ENCODE peak calls at places on chromosomes 6 and 20, in nine cellular contexts. One of them, this sample, is unnamed.

GRCh38 chr20:47727170-47727880 is 58.0 kb downstream of the SULF2 start:
- DNase-seq in K562: no peak
- DNase-seq in upper lobe of right lung: peak; percentile 81
- DNase-seq in tibial artery: peak; percentile 58
- DNase-seq in psoas muscle: peak; percentile 64
- DNase-seq in uterus: no peak
- DNase-seq in PC-3: no peak
- DNase-seq in breast epithelium: no peak
- DNase-seq in osteoblast: no peak
- DNase-seq in this sample: peak; percentile 12

GRCh38 chr6:170497845-170498281 is 55.2 kb downstream of the PSMB1 start:
- DNase-seq in K562: no peak
- DNase-seq in upper lobe of right lung: no peak
- DNase-seq in tibial artery: no peak
- DNase-seq in psoas muscle: no peak
- DNase-seq in uterus: no peak
- DNase-seq in PC-3: no peak
- DNase-seq in breast epithelium: no peak
- DNase-seq in osteoblast: no peak
- DNase-seq in this sample: peak; percentile 8

GRCh38 chr20:2816583-2817340 is 598 bp downstream of the TMEM239 start:
- DNase-seq in K562: peak; percentile 38
- DNase-seq in upper lobe of right lung: peak; percentile 59
- DNase-seq in tibial artery: no peak
- DNase-seq in psoas muscle: no peak
- DNase-seq in uterus: no peak
- DNase-seq in PC-3: no peak
- DNase-seq in breast epithelium: no peak
- DNase-seq in osteoblast: no peak
- DNase-seq in this sample: no peak

GRCh38 chr6:107894821-107895396 is 63.1 kb downstream of the SEC63 start:
- DNase-seq in K562: no peak
- DNase-seq in upper lobe of right lung: no peak
- DNase-seq in tibial artery: no peak
- DNase-seq in psoas muscle: no peak
- DNase-seq in uterus: no peak
- DNase-seq in PC-3: peak; percentile 31
- DNase-seq in breast epithelium: no peak
- DNase-seq in osteoblast: no peak
- DNase-seq in this sample: no peak

GRCh38 chr20:22001886-22002285 is 296.4 kb downstream of the PAX1 start:
- DNase-seq in K562: no peak
- DNase-seq in upper lobe of right lung: no peak
- DNase-seq in tibial artery: no peak
- DNase-seq in psoas muscle: no peak
- DNase-seq in uterus: no peak
- DNase-seq in PC-3: peak; percentile 5
- DNase-seq in breast epithelium: no peak
- DNase-seq in osteoblast: no peak
- DNase-seq in this sample: no peak

GRCh38 chr6:105363100-105363754 is 39.7 kb downstream of the PREP start:
- DNase-seq in K562: no peak
- DNase-seq in upper lobe of right lung: no peak
- DNase-seq in tibial artery: no peak
- DNase-seq in psoas muscle: no peak
- DNase-seq in uterus: no peak
- DNase-seq in PC-3: peak; percentile 52
- DNase-seq in breast epithelium: no peak
- DNase-seq in osteoblast: no peak
- DNase-seq in this sample: no peak

GRCh38 chr20:45300961-45301360 is 5.7 kb upstream of the RBPJL start:
- DNase-seq in K562: peak; percentile 66
- DNase-seq in upper lobe of right lung: no peak
- DNase-seq in tibial artery: no peak
- DNase-seq in psoas muscle: no peak
- DNase-seq in uterus: no peak
- DNase-seq in PC-3: peak; percentile 47
- DNase-seq in breast epithelium: no peak
- DNase-seq in osteoblast: peak; percentile 91
- DNase-seq in this sample: no peak

GRCh38 chr6:36633915-36634314 is 39.8 kb downstream of the SRSF3 start:
- DNase-seq in K562: no peak
- DNase-seq in upper lobe of right lung: peak; percentile 72
- DNase-seq in tibial artery: peak; percentile 44
- DNase-seq in psoas muscle: no peak
- DNase-seq in uterus: no peak
- DNase-seq in PC-3: peak; percentile 67
- DNase-seq in breast epithelium: peak; percentile 35
- DNase-seq in osteoblast: peak; percentile 96
- DNase-seq in this sample: peak; percentile 86

GRCh38 chr20:57465943-57466342 is 59.0 kb downstream of the CTCFL start:
- DNase-seq in K562: no peak
- DNase-seq in upper lobe of right lung: no peak
- DNase-seq in tibial artery: no peak
- DNase-seq in psoas muscle: no peak
- DNase-seq in uterus: no peak
- DNase-seq in PC-3: no peak
- DNase-seq in breast epithelium: no peak
- DNase-seq in osteoblast: peak; percentile 26
- DNase-seq in this sample: no peak

GRCh38 chr6:149895702-149896310 is 2.1 kb downstream of the RAET1E start:
- DNase-seq in K562: no peak
- DNase-seq in upper lobe of right lung: no peak
- DNase-seq in tibial artery: peak; percentile 63
- DNase-seq in psoas muscle: peak; percentile 81
- DNase-seq in uterus: no peak
- DNase-seq in PC-3: peak; percentile 90
- DNase-seq in breast epithelium: no peak
- DNase-seq in osteoblast: no peak
- DNase-seq in this sample: peak; percentile 33

GRCh38 chr6:137873273-137873762 is 6.3 kb downstream of the TNFAIP3 start:
- DNase-seq in K562: no peak
- DNase-seq in upper lobe of right lung: peak; percentile 72
- DNase-seq in tibial artery: peak; percentile 93
- DNase-seq in psoas muscle: peak; percentile 62
- DNase-seq in uterus: peak; percentile 74
- DNase-seq in PC-3: peak; percentile 48
- DNase-seq in breast epithelium: peak; percentile 85
- DNase-seq in osteoblast: peak; percentile 90
- DNase-seq in this sample: peak; percentile 60

GRCh38 chr6:111992851-111993250 is 61.1 kb upstream of the CCN6 start:
- DNase-seq in K562: no peak
- DNase-seq in upper lobe of right lung: no peak
- DNase-seq in tibial artery: no peak
- DNase-seq in psoas muscle: no peak
- DNase-seq in uterus: no peak
- DNase-seq in PC-3: peak; percentile 60
- DNase-seq in breast epithelium: no peak
- DNase-seq in osteoblast: no peak
- DNase-seq in this sample: no peak

GRCh38 chr6:5986847-5987246 is 19.9 kb downstream of the NRN1 start:
- DNase-seq in K562: no peak
- DNase-seq in upper lobe of right lung: no peak
- DNase-seq in tibial artery: no peak
- DNase-seq in psoas muscle: no peak
- DNase-seq in uterus: no peak
- DNase-seq in PC-3: no peak
- DNase-seq in breast epithelium: no peak
- DNase-seq in osteoblast: no peak
- DNase-seq in this sample: no peak

DNA sequence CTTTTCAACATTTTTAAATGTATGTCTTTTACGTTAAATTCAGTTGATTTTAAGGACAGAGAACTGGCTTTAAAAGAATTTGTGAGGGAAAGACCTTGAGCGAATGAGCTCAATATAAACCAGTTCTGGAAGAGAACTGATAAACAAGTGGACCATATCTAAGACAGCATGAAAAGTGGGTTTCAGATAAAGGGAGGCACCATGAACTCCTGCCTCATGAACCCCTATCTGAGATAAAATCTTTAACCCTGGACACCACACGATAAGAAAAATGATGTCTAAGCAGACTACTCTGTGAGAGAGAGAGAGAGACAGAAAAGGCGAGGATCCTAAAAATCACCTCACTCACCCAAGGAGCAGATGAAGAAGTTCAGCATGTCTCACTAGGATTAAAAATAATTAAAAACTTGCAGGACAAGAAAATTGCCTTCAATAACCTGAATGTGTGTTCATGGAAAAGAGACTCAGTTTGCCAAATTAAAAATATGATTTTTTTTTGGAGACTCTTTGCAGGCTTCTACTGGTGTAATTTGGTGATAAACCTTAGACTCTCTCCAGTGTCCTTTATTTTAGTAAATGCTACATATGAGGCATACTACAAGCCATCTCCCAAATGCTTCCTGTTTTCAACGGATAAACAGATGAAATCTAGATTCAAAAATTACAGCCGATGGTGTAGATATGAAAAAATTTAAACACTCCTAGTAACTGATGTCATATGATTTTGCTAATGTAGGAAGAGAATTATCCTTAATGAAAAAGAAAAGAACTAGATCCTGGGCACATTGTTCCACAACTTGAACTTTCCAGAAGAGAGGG is 299.5 kb downstream of the ADGB start:
- DNase-seq in K562: peak; percentile 76
- DNase-seq in upper lobe of right lung: no peak
- DNase-seq in tibial artery: no peak
- DNase-seq in psoas muscle: no peak
- DNase-seq in uterus: no peak
- DNase-seq in PC-3: no peak
- DNase-seq in breast epithelium: no peak
- DNase-seq in osteoblast: no peak
- DNase-seq in this sample: no peak
- H3K4me1 ChIP-seq in K562: peaks cover 70% of the 10 kb centered on the region
- H3K4me1 ChIP-seq in upper lobe of right lung: no peaks in the 10 kb centered on the region
- H3K4me1 ChIP-seq in tibial artery: no peaks in the 10 kb centered on the region
- H3K4me1 ChIP-seq in psoas muscle: no peaks in the 10 kb centered on the region
- H3K4me1 ChIP-seq in uterus: no peaks in the 10 kb centered on the region
- H3K4me1 ChIP-seq in PC-3: peaks cover 8% of the 10 kb centered on the region
- H3K4me1 ChIP-seq in breast epithelium: no peaks in the 10 kb centered on the region
- H3K4me1 ChIP-seq in osteoblast: peaks cover 8% of the 10 kb centered on the region
- H3K4me1 ChIP-seq in this sample: no peaks in the 10 kb centered on the region

GRCh38 chr6:17596085-17596484 is 4.0 kb upstream of the FAM8A1 start:
- DNase-seq in K562: no peak
- DNase-seq in upper lobe of right lung: no peak
- DNase-seq in tibial artery: no peak
- DNase-seq in psoas muscle: no peak
- DNase-seq in uterus: no peak
- DNase-seq in PC-3: no peak
- DNase-seq in breast epithelium: no peak
- DNase-seq in osteoblast: no peak
- DNase-seq in this sample: no peak

GRCh38 chr6:17601389-17601703 is 1.2 kb downstream of the FAM8A1 start:
- DNase-seq in K562: no peak
- DNase-seq in upper lobe of right lung: no peak
- DNase-seq in tibial artery: no peak
- DNase-seq in psoas muscle: no peak
- DNase-seq in uterus: no peak
- DNase-seq in PC-3: peak; percentile 11
- DNase-seq in breast epithelium: no peak
- DNase-seq in osteoblast: peak; percentile 52
- DNase-seq in this sample: no peak

GRCh38 chr6:17599885-17600526 is at the start of gene FAM8A1:
- DNase-seq in K562: peak; percentile 97
- DNase-seq in upper lobe of right lung: peak; percentile 99
- DNase-seq in tibial artery: peak; percentile 94
- DNase-seq in psoas muscle: peak; percentile 98
- DNase-seq in uterus: peak; percentile 95
- DNase-seq in PC-3: peak; percentile 94
- DNase-seq in breast epithelium: peak; percentile 93
- DNase-seq in osteoblast: peak; percentile 96
- DNase-seq in this sample: peak; percentile 96

GRCh38 chr6:17602888-17603287 is 2.8 kb downstream of the FAM8A1 start:
- DNase-seq in K562: no peak
- DNase-seq in upper lobe of right lung: no peak
- DNase-seq in tibial artery: no peak
- DNase-seq in psoas muscle: no peak
- DNase-seq in uterus: no peak
- DNase-seq in PC-3: no peak
- DNase-seq in breast epithelium: no peak
- DNase-seq in osteoblast: no peak
- DNase-seq in this sample: no peak

GRCh38 chr6:17600527-17601388 is 656 bp downstream of the FAM8A1 start:
- DNase-seq in K562: peak; percentile 62
- DNase-seq in upper lobe of right lung: peak; percentile 85
- DNase-seq in tibial artery: peak; percentile 37
- DNase-seq in psoas muscle: peak; percentile 79
- DNase-seq in uterus: peak; percentile 47
- DNase-seq in PC-3: peak; percentile 35
- DNase-seq in breast epithelium: no peak
- DNase-seq in osteoblast: peak; percentile 79
- DNase-seq in this sample: peak; percentile 76
- H3K27ac ChIP-seq in K562: peak overlapping the region; percentile 91
- H3K27ac ChIP-seq in upper lobe of right lung: peak overlapping the region; percentile 95
- H3K27ac ChIP-seq in tibial artery: peak overlapping the region; percentile 90
- H3K27ac ChIP-seq in psoas muscle: peak overlapping the region; percentile 98
- H3K27ac ChIP-seq in uterus: peak overlapping the region; percentile 95
- H3K27ac ChIP-seq in PC-3: no peak overlapping the region
- H3K27ac ChIP-seq in breast epithelium: peak overlapping the region; percentile 91
- H3K27ac ChIP-seq in osteoblast: peak overlapping the region; percentile 54
- H3K27ac ChIP-seq in this sample: peak overlapping the region; percentile 94

DNA sequence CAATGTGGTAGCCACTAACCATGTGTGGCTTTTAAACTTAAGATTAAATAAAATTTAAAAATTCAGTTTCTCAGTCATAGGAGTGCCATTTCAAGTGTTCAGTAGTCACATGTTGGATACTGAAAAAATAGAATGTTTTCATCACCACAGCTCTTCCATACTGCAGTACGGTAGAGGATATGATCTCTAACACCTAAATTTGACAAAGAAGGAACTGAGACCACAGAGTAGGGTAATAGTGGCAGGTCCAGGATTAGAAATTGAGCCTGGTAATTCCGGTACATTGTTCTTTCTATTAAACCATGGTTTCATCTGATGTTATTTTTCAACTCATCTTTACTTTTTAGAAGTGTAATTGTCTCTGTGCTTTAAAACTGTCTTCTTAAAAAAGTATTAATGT is 104.0 kb downstream of the CD2AP start:
- DNase-seq in K562: no peak
- DNase-seq in upper lobe of right lung: no peak
- DNase-seq in tibial artery: no peak
- DNase-seq in psoas muscle: no peak
- DNase-seq in uterus: no peak
- DNase-seq in PC-3: no peak
- DNase-seq in breast epithelium: no peak
- DNase-seq in osteoblast: no peak
- DNase-seq in this sample: no peak
- H3K36me3 ChIP-seq in K562: peaks cover 87% of the 10 kb centered on the region
- H3K36me3 ChIP-seq in upper lobe of right lung: peaks cover 57% of the 10 kb centered on the region
- H3K36me3 ChIP-seq in tibial artery: peaks cover 35% of the 10 kb centered on the region
- H3K36me3 ChIP-seq in psoas muscle: peaks cover 66% of the 10 kb centered on the region
- H3K36me3 ChIP-seq in uterus: no peaks in the 10 kb centered on the region
- H3K36me3 ChIP-seq in PC-3: peaks cover 20% of the 10 kb centered on the region
- H3K36me3 ChIP-seq in breast epithelium: peaks cover 5% of the 10 kb centered on the region
- H3K36me3 ChIP-seq in osteoblast: peaks cover 11% of the 10 kb centered on the region
- H3K36me3 ChIP-seq in this sample: peaks cover 16% of the 10 kb centered on the region

GRCh38 chr6:34362176-34362575 is 30.3 kb downstream of the NUDT3 start:
- DNase-seq in K562: no peak
- DNase-seq in upper lobe of right lung: no peak
- DNase-seq in tibial artery: no peak
- DNase-seq in psoas muscle: no peak
- DNase-seq in uterus: no peak
- DNase-seq in PC-3: no peak
- DNase-seq in breast epithelium: no peak
- DNase-seq in osteoblast: no peak
- DNase-seq in this sample: no peak
- H3K4me1 ChIP-seq in K562: peaks cover 19% of the 10 kb centered on the region
- H3K4me1 ChIP-seq in upper lobe of right lung: peaks cover 28% of the 10 kb centered on the region
- H3K4me1 ChIP-seq in tibial artery: peaks cover 13% of the 10 kb centered on the region
- H3K4me1 ChIP-seq in psoas muscle: peaks cover 53% of the 10 kb centered on the region
- H3K4me1 ChIP-seq in uterus: no peaks in the 10 kb centered on the region
- H3K4me1 ChIP-seq in PC-3: peaks cover 17% of the 10 kb centered on the region
- H3K4me1 ChIP-seq in breast epithelium: no peaks in the 10 kb centered on the region
- H3K4me1 ChIP-seq in osteoblast: peaks cover 51% of the 10 kb centered on the region
- H3K4me1 ChIP-seq in this sample: peaks cover 44% of the 10 kb centered on the region